ENCODE peak calls at places on chromosomes 2 and 18, in six cellular contexts. W is IMR-90, A is MM.1S, O is GM10248, V is foreskin fibroblast, J is A549. G is an unnamed sample.

GRCh38 chr18:27865431-27865830 is 311.5 kb downstream of the CDH2 start:
- DNase-seq in W (no peak), A (no peak), O (no peak), V (no peak), J (no peak), G (no peak)

GRCh38 chr18:12049983-12050811 is 43.4 kb upstream of the ANKRD62 start:
- DNase-seq in W (no peak), A (peak), O (peak), V (no peak), J (no peak), G (no peak)

GRCh38 chr2:179825494-179825893 is 35.9 kb downstream of the ZNF385B start:
- DNase-seq in W (no peak), A (no peak), O (no peak), V (no peak), J (no peak), G (no peak)

GRCh38 chr2:239181601-239182471 is 219.0 kb downstream of the HDAC4 start:
- DNase-seq in W (no peak), A (no peak), O (no peak), V (no peak), J (no peak), G (no peak)

GRCh38 chr2:102094917-102095316 is 47.6 kb upstream of the IL1R1 start:
- DNase-seq in W (peak), A (no peak), O (no peak), V (peak), J (no peak), G (no peak)

GRCh38 chr2:129103922-129104878 is 785.5 kb upstream of the HS6ST1 start:
- DNase-seq in W (no peak), A (no peak), O (no peak), V (no peak), J (no peak), G (no peak)

GRCh38 chr2:180085144-180085543 is 78.0 kb upstream of the CWC22 start:
- DNase-seq in W (no peak), A (no peak), O (no peak), V (no peak), J (no peak), G (no peak)

GRCh38 chr18:3688682-3689081 is 238.7 kb downstream of the TGIF1 start:
- DNase-seq in W (peak), A (no peak), O (no peak), V (peak), J (no peak), G (no peak)

GRCh38 chr2:187440101-187440500 is 8.0 kb downstream of the CALCRL start:
- DNase-seq in W (no peak), A (no peak), O (no peak), V (no peak), J (no peak), G (no peak)

GRCh38 chr2:187438459-187438858 is 9.6 kb downstream of the CALCRL start:
- DNase-seq in W (no peak), A (no peak), O (no peak), V (no peak), J (no peak), G (no peak)

GRCh38 chr2:187442778-187443177 is 5.3 kb downstream of the CALCRL start:
- DNase-seq in W (no peak), A (no peak), O (no peak), V (no peak), J (no peak), G (no peak)

DNA sequence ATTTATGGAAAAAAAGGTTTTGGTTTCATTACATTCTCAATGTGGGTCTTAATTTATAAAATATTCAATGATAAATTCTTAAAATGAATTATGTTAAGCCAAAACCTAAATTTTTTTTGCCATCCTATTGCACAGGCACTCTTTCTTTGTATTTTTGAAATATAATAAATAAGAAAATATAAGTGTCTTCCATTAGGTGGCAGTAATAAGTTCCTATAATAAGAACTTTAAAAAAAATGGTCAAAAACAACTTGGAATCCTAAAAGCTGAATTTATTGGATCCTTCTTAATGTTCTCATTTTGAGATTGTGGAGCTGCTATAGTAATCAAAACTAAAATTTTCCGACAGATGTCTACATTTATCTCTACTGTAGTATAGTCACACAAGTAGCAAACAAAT is 5.7 kb downstream of the CALCRL start:
- DNase-seq in W (no peak), A (peak), O (no peak), V (no peak), J (no peak), G (no peak)
- TF ChIP-seq CTCF in W (peak), A (no peak), O (no peak), V (no peak), J (peak), G (no peak)

GRCh38 chr2:96271995-96272394 is 6.0 kb downstream of the CIAO1 start:
- DNase-seq in W (no peak), A (no peak), O (no peak), V (no peak), J (no peak), G (no peak)
- TF ChIP-seq CTCF in W (no peak), A (no peak), O (no peak), V (no peak), J (no peak), G (no peak)

DNA sequence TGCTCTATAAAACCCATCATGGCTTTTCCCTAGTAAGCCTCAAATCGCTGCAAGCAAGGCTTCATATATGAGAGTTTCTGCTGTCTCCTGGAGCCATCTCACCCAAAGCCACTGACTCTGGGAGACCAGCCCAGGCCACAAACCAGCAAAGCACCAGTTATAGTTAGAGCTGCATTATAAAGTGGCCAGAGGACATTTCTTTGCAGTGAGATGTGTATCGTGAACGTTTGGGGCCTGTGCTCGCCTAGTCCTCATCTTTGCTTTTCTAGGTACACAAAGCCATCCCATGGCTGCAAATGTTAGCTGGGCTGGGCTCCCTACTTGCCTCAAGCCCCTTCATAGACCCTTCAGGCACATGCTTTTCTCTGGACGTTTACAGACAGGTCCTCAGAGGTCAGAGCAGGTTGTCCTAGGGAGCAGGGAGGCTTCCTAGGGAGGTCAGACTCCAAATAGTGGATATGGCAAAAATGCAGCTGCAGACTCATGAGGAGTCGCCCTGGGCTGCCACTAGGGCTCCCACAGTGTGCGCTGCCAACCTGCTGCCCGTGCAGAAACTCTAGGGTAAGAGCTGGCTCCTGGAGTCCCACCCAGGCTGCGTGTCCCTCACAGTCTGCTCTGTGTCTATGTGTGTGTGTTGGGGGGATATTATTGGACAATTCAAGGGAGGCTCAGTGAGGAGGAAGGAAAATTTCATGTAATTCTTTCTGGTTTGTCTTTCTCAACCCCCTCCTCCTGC is 141.0 kb downstream of the RPIA start:
- DNase-seq in W (no peak), A (no peak), O (no peak), V (no peak), J (no peak), G (no peak)
- TF ChIP-seq CTCF in W (no peak), A (no peak), O (peak), V (no peak), J (no peak), G (no peak)

GRCh38 chr2:236177967-236178909 is 10.1 kb upstream of the GBX2 start:
- DNase-seq in W (peak), A (peak), O (peak), V (peak), J (peak), G (no peak)
- TF ChIP-seq CTCF in W (peak), A (peak), O (peak), V (peak), J (peak), G (peak)